ENCODE peak calls at places on chromosomes 1 and 21, in eight cellular contexts. One of them, this sample, is unnamed. For H3K36me3, the result is how much of the 10 kb centered on the place peaks cover.

GRCh38 chr1:23362218-23362713 is 7.4 kb downstream of the ZNF436 start:
- DNase-seq in stomach: no peak
- DNase-seq in PC-3: no peak
- DNase-seq in SK-N-SH: no peak
- DNase-seq in HCT116: no peak
- DNase-seq in spleen: no peak
- DNase-seq in GM23338: no peak
- DNase-seq in CD8-positive, alpha-beta memory T cell: no peak
- DNase-seq in this sample: no peak

GRCh38 chr1:167533851-167534300 is 15.5 kb upstream of the CD247 start:
- DNase-seq in CD8-positive, alpha-beta memory T cell: peak
- DNase-seq in HCT116: peak
- DNase-seq in spleen: peak
- DNase-seq in GM23338: peak
- DNase-seq in SK-N-SH: peak
- DNase-seq in PC-3: peak
- DNase-seq in stomach: peak
- DNase-seq in this sample: peak

GRCh38 chr1:8077120-8077573 is 51.0 kb upstream of the ERRFI1 start:
- DNase-seq in SK-N-SH: no peak
- DNase-seq in PC-3: peak
- DNase-seq in stomach: peak
- DNase-seq in CD8-positive, alpha-beta memory T cell: no peak
- DNase-seq in spleen: no peak
- DNase-seq in HCT116: peak
- DNase-seq in GM23338: no peak
- DNase-seq in this sample: peak

GRCh38 chr1:106619827-106620134 is 436.7 kb upstream of the PRMT6 start:
- DNase-seq in spleen: peak
- DNase-seq in stomach: no peak
- DNase-seq in GM23338: no peak
- DNase-seq in CD8-positive, alpha-beta memory T cell: no peak
- DNase-seq in SK-N-SH: no peak
- DNase-seq in PC-3: no peak
- DNase-seq in HCT116: no peak
- DNase-seq in this sample: no peak

GRCh38 chr1:229129306-229130027 is 141.4 kb upstream of the RAB4A start:
- DNase-seq in CD8-positive, alpha-beta memory T cell: peak
- DNase-seq in SK-N-SH: no peak
- DNase-seq in PC-3: no peak
- DNase-seq in stomach: no peak
- DNase-seq in spleen: peak
- DNase-seq in HCT116: no peak
- DNase-seq in GM23338: no peak
- DNase-seq in this sample: peak

GRCh38 chr1:7768583-7768982 is 2.5 kb upstream of the VAMP3 start:
- DNase-seq in PC-3: no peak
- DNase-seq in HCT116: no peak
- DNase-seq in GM23338: no peak
- DNase-seq in CD8-positive, alpha-beta memory T cell: no peak
- DNase-seq in SK-N-SH: no peak
- DNase-seq in stomach: no peak
- DNase-seq in spleen: no peak
- DNase-seq in this sample: no peak

GRCh38 chr1:61921435-61921834 is 179.2 kb downstream of the PATJ start:
- DNase-seq in CD8-positive, alpha-beta memory T cell: no peak
- DNase-seq in HCT116: no peak
- DNase-seq in SK-N-SH: no peak
- DNase-seq in spleen: no peak
- DNase-seq in stomach: no peak
- DNase-seq in PC-3: peak
- DNase-seq in GM23338: peak
- DNase-seq in this sample: no peak

GRCh38 chr1:62689524-62689923 is 1.3 kb upstream of the DOCK7 start:
- DNase-seq in GM23338: no peak
- DNase-seq in CD8-positive, alpha-beta memory T cell: no peak
- DNase-seq in SK-N-SH: no peak
- DNase-seq in HCT116: peak
- DNase-seq in spleen: no peak
- DNase-seq in stomach: no peak
- DNase-seq in PC-3: peak
- DNase-seq in this sample: peak

GRCh38 chr1:212479188-212479587 is 46.5 kb downstream of the NENF start:
- DNase-seq in stomach: no peak
- DNase-seq in PC-3: no peak
- DNase-seq in GM23338: no peak
- DNase-seq in SK-N-SH: no peak
- DNase-seq in CD8-positive, alpha-beta memory T cell: no peak
- DNase-seq in HCT116: no peak
- DNase-seq in spleen: no peak
- DNase-seq in this sample: no peak

GRCh38 chr21:17866590-17866989 is 47.4 kb upstream of the C21orf91 start:
- DNase-seq in GM23338: no peak
- DNase-seq in spleen: no peak
- DNase-seq in SK-N-SH: no peak
- DNase-seq in stomach: no peak
- DNase-seq in HCT116: no peak
- DNase-seq in PC-3: no peak
- DNase-seq in CD8-positive, alpha-beta memory T cell: no peak
- DNase-seq in this sample: no peak

GRCh38 chr1:60831780-60832179 is 250.6 kb upstream of the NFIA start:
- DNase-seq in SK-N-SH: no peak
- DNase-seq in CD8-positive, alpha-beta memory T cell: no peak
- DNase-seq in GM23338: no peak
- DNase-seq in HCT116: no peak
- DNase-seq in spleen: no peak
- DNase-seq in stomach: no peak
- DNase-seq in PC-3: no peak
- DNase-seq in this sample: no peak

GRCh38 chr1:55089683-55090082 is 50.3 kb downstream of the PCSK9 start:
- DNase-seq in stomach: no peak
- DNase-seq in HCT116: no peak
- DNase-seq in PC-3: no peak
- DNase-seq in GM23338: no peak
- DNase-seq in spleen: no peak
- DNase-seq in CD8-positive, alpha-beta memory T cell: no peak
- DNase-seq in SK-N-SH: no peak
- DNase-seq in this sample: no peak

GRCh38 chr1:48776400-48777218 is at the start of gene BEND5:
- DNase-seq in GM23338: peak
- DNase-seq in spleen: peak
- DNase-seq in HCT116: no peak
- DNase-seq in stomach: peak
- DNase-seq in CD8-positive, alpha-beta memory T cell: peak
- DNase-seq in SK-N-SH: peak
- DNase-seq in PC-3: peak
- DNase-seq in this sample: peak

GRCh38 chr21:25186278-25186677 is 421.0 kb downstream of the MRPL39 start:
- DNase-seq in stomach: no peak
- DNase-seq in GM23338: no peak
- DNase-seq in PC-3: no peak
- DNase-seq in CD8-positive, alpha-beta memory T cell: no peak
- DNase-seq in HCT116: no peak
- DNase-seq in spleen: no peak
- DNase-seq in SK-N-SH: no peak
- DNase-seq in this sample: no peak

GRCh38 chr21:34091607-34092006 is 18.2 kb downstream of the MRPS6 start:
- DNase-seq in spleen: no peak
- DNase-seq in SK-N-SH: no peak
- DNase-seq in HCT116: peak
- DNase-seq in PC-3: peak
- DNase-seq in CD8-positive, alpha-beta memory T cell: no peak
- DNase-seq in GM23338: peak
- DNase-seq in stomach: no peak
- DNase-seq in this sample: no peak

GRCh38 chr1:150974580-150975478 is at the start of gene CERS2:
- DNase-seq in PC-3: peak
- DNase-seq in GM23338: peak
- DNase-seq in HCT116: no peak
- DNase-seq in CD8-positive, alpha-beta memory T cell: peak
- DNase-seq in SK-N-SH: peak
- DNase-seq in spleen: peak
- DNase-seq in stomach: peak
- DNase-seq in this sample: peak

GRCh38 chr21:38258803-38259485 is 2.2 kb downstream of the KCNJ15 start:
- DNase-seq in HCT116: no peak
- DNase-seq in SK-N-SH: no peak
- DNase-seq in spleen: no peak
- DNase-seq in GM23338: no peak
- DNase-seq in stomach: no peak
- DNase-seq in CD8-positive, alpha-beta memory T cell: no peak
- DNase-seq in PC-3: peak
- DNase-seq in this sample: no peak

GRCh38 chr21:36749935-36750578 is 51.1 kb downstream of the SIM2 start:
- DNase-seq in stomach: no peak
- DNase-seq in spleen: peak
- DNase-seq in GM23338: peak
- DNase-seq in SK-N-SH: no peak
- DNase-seq in PC-3: no peak
- DNase-seq in HCT116: no peak
- DNase-seq in CD8-positive, alpha-beta memory T cell: no peak
- DNase-seq in this sample: peak

GRCh38 chr1:69055223-69055622 is 512.5 kb upstream of the LRRC7 start:
- DNase-seq in CD8-positive, alpha-beta memory T cell: no peak
- DNase-seq in PC-3: no peak
- DNase-seq in HCT116: no peak
- DNase-seq in spleen: no peak
- DNase-seq in SK-N-SH: no peak
- DNase-seq in stomach: no peak
- DNase-seq in GM23338: no peak
- DNase-seq in this sample: no peak

GRCh38 chr1:236692128-236692527 is 5.8 kb downstream of the ACTN2 start:
- DNase-seq in PC-3: no peak
- DNase-seq in GM23338: no peak
- DNase-seq in HCT116: no peak
- DNase-seq in CD8-positive, alpha-beta memory T cell: no peak
- DNase-seq in stomach: no peak
- DNase-seq in SK-N-SH: no peak
- DNase-seq in spleen: no peak
- DNase-seq in this sample: no peak

GRCh38 chr1:8629241-8630091 is 188.0 kb downstream of the RERE start:
- DNase-seq in SK-N-SH: no peak
- DNase-seq in stomach: no peak
- DNase-seq in spleen: peak
- DNase-seq in GM23338: no peak
- DNase-seq in CD8-positive, alpha-beta memory T cell: no peak
- DNase-seq in HCT116: no peak
- DNase-seq in PC-3: no peak
- DNase-seq in this sample: no peak

GRCh38 chr1:193462629-193463320 is 276.4 kb upstream of the B3GALT2 start:
- DNase-seq in CD8-positive, alpha-beta memory T cell: no peak
- DNase-seq in spleen: no peak
- DNase-seq in PC-3: no peak
- DNase-seq in stomach: no peak
- DNase-seq in SK-N-SH: no peak
- DNase-seq in HCT116: no peak
- DNase-seq in GM23338: peak
- DNase-seq in this sample: no peak

GRCh38 chr1:162548170-162548569 is 13.4 kb upstream of the UAP1 start:
- DNase-seq in SK-N-SH: no peak
- DNase-seq in HCT116: no peak
- DNase-seq in CD8-positive, alpha-beta memory T cell: no peak
- DNase-seq in stomach: no peak
- DNase-seq in PC-3: no peak
- DNase-seq in GM23338: no peak
- DNase-seq in spleen: no peak
- DNase-seq in this sample: no peak

DNA sequence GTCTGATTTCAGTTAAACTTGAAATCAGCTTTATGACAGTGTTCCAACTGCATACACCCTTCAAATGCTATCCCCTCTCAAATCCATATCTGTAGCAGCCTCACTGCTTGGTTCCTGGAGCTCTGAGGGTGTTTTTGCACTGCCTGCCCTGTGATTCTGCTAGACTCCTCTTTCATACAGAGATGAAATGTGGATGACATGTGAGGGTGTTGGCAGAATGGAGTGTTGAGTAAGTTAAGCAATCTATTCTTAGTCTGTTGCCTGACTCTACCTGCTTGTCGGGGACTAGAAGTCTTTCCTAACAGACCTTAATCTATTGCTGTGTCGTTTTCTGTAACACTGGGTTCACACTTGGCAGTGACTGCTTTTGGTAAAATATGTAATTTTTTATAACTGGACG is 9.8 kb downstream of the IGSF5 start:
- DNase-seq in GM23338: no peak
- DNase-seq in HCT116: no peak
- DNase-seq in spleen: no peak
- DNase-seq in CD8-positive, alpha-beta memory T cell: no peak
- DNase-seq in SK-N-SH: no peak
- DNase-seq in PC-3: no peak
- DNase-seq in stomach: no peak
- DNase-seq in this sample: peak
- H3K36me3 ChIP-seq in GM23338: under half
- H3K36me3 ChIP-seq in HCT116: under half
- H3K36me3 ChIP-seq in spleen: under half
- H3K36me3 ChIP-seq in CD8-positive, alpha-beta memory T cell: under half
- H3K36me3 ChIP-seq in SK-N-SH: under half
- H3K36me3 ChIP-seq in PC-3: under half
- H3K36me3 ChIP-seq in stomach: under half
- H3K36me3 ChIP-seq in this sample: under half

GRCh38 chr1:215637041-215637573 is 70.0 kb downstream of the KCTD3 start:
- DNase-seq in GM23338: no peak
- DNase-seq in stomach: peak
- DNase-seq in SK-N-SH: no peak
- DNase-seq in HCT116: no peak
- DNase-seq in PC-3: no peak
- DNase-seq in spleen: no peak
- DNase-seq in CD8-positive, alpha-beta memory T cell: no peak
- DNase-seq in this sample: no peak
- H3K27ac ChIP-seq in GM23338: no peak
- H3K27ac ChIP-seq in stomach: peak
- H3K27ac ChIP-seq in SK-N-SH: no peak
- H3K27ac ChIP-seq in HCT116: no peak
- H3K27ac ChIP-seq in PC-3: no peak
- H3K27ac ChIP-seq in spleen: no peak
- H3K27ac ChIP-seq in CD8-positive, alpha-beta memory T cell: no peak
- H3K27ac ChIP-seq in this sample: no peak

GRCh38 chr1:94654505-94654904 is 112.9 kb upstream of the F3 start:
- DNase-seq in stomach: no peak
- DNase-seq in GM23338: no peak
- DNase-seq in SK-N-SH: no peak
- DNase-seq in HCT116: no peak
- DNase-seq in spleen: no peak
- DNase-seq in CD8-positive, alpha-beta memory T cell: no peak
- DNase-seq in PC-3: no peak
- DNase-seq in this sample: no peak
- H3K36me3 ChIP-seq in stomach: under half
- H3K36me3 ChIP-seq in GM23338: under half
- H3K36me3 ChIP-seq in SK-N-SH: under half
- H3K36me3 ChIP-seq in HCT116: under half
- H3K36me3 ChIP-seq in spleen: under half
- H3K36me3 ChIP-seq in CD8-positive, alpha-beta memory T cell: under half
- H3K36me3 ChIP-seq in PC-3: under half
- H3K36me3 ChIP-seq in this sample: under half

DNA sequence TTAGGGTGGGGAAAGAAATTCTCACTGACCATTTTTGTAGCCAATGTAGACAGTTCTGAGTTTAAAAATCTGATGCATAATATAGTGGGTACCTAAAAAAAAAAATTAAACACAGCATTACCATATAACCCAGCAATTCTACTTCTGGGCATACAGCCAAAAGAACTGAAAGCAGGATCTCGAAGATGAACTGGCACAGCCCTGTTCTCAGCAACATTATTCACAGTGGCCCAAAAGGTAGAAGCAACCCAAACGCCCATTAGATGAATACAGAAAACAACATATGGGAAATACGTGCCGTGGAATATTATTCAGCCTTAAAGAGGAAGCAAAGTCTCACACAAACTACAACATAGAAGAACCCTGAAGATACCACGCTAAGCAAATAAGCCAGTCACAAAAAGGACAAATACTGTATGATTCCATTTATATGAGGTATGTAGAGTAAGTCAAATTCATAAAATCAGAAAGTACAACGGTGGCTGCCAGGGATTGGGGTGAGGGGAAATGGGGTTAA is 54.4 kb downstream of the SIPA1L2 start:
- DNase-seq in SK-N-SH: no peak
- DNase-seq in stomach: no peak
- DNase-seq in PC-3: peak
- DNase-seq in spleen: no peak
- DNase-seq in GM23338: no peak
- DNase-seq in HCT116: no peak
- DNase-seq in CD8-positive, alpha-beta memory T cell: no peak
- DNase-seq in this sample: no peak
- H3K27ac ChIP-seq in SK-N-SH: no peak
- H3K27ac ChIP-seq in stomach: peak
- H3K27ac ChIP-seq in PC-3: peak
- H3K27ac ChIP-seq in spleen: no peak
- H3K27ac ChIP-seq in GM23338: no peak
- H3K27ac ChIP-seq in HCT116: no peak
- H3K27ac ChIP-seq in CD8-positive, alpha-beta memory T cell: no peak
- H3K27ac ChIP-seq in this sample: no peak